ENCODE peak calls at places on chromosomes 7 and 10, in six cellular contexts. A is endothelial cell of umbilical vein, V is HCT116, L is neural progenitor cell, N is osteoblast, P is astrocyte. K is an unnamed sample. For H3K4me1 and H3K79me2, the result is how much of the 10 kb centered on the place peaks cover.

GRCh38 chr10:129958686-129959543 is 5.2 kb downstream of the EBF3 start:
- DNase-seq in A (no peak), V (no peak), L (peak), N (peak), P (no peak), K (no peak)

GRCh38 chr7:125256446-125256845 is 326.8 kb upstream of the POT1 start:
- DNase-seq in A (no peak), V (no peak), L (no peak), N (no peak), P (no peak), K (peak)

GRCh38 chr7:54811016-54811924 is 52.3 kb upstream of the SEC61G start:
- DNase-seq in A (peak), V (no peak), L (no peak), N (peak), P (peak), K (peak)

GRCh38 chr10:36017141-36017540 is 375.0 kb upstream of the FZD8 start:
- DNase-seq in A (no peak), V (no peak), L (no peak), N (no peak), P (no peak), K (peak)

GRCh38 chr7:80047856-80048459 is 86.7 kb upstream of the GNAI1 start:
- DNase-seq in A (no peak), V (no peak), L (no peak), N (no peak), P (no peak), K (no peak)

GRCh38 chr10:128087146-128087883 is 38.9 kb downstream of the MKI67 start:
- DNase-seq in A (peak), V (no peak), L (no peak), N (no peak), P (no peak), K (no peak)

GRCh38 chr10:34612446-34612845 is 202.7 kb downstream of the PARD3 start:
- DNase-seq in A (peak), V (no peak), L (no peak), N (no peak), P (peak), K (peak)

GRCh38 chr10:71285180-71285545 is 33.9 kb upstream of the SLC29A3 start:
- DNase-seq in A (peak), V (no peak), L (peak), N (peak), P (no peak), K (peak)

GRCh38 chr10:100370976-100371706 is 24.1 kb downstream of the SCD start:
- DNase-seq in A (peak), V (peak), L (peak), N (peak), P (peak), K (peak)

GRCh38 chr10:32070645-32071044 is 14.4 kb upstream of the KIF5B start:
- DNase-seq in A (no peak), V (no peak), L (no peak), N (no peak), P (no peak), K (peak)

GRCh38 chr7:114922151-114922651 is 307 bp downstream of the MDFIC start:
- DNase-seq in A (peak), V (no peak), L (peak), N (peak), P (no peak), K (peak)

GRCh38 chr7:101659706-101660105 is 30.6 kb upstream of the MYL10 start:
- DNase-seq in A (no peak), V (no peak), L (no peak), N (no peak), P (peak), K (peak)

GRCh38 chr7:158001621-158002320 is 585.9 kb downstream of the PTPRN2 start:
- DNase-seq in A (no peak), V (no peak), L (no peak), N (no peak), P (no peak), K (no peak)

GRCh38 chr7:97847791-97848190 is 24.4 kb downstream of the ASNS start:
- DNase-seq in A (no peak), V (no peak), L (no peak), N (no peak), P (no peak), K (no peak)

GRCh38 chr10:15068802-15069201 is 19.8 kb downstream of the ACBD7 start:
- DNase-seq in A (no peak), V (no peak), L (no peak), N (peak), P (peak), K (peak)

GRCh38 chr10:17503795-17504194 is 49.4 kb upstream of the ST8SIA6 start:
- DNase-seq in A (no peak), V (no peak), L (no peak), N (no peak), P (no peak), K (no peak)

GRCh38 chr10:17504547-17505245 is 50.3 kb upstream of the ST8SIA6 start:
- DNase-seq in A (no peak), V (no peak), L (no peak), N (peak), P (peak), K (no peak)

GRCh38 chr10:17507538-17507937 is 53.1 kb upstream of the ST8SIA6 start:
- DNase-seq in A (no peak), V (no peak), L (no peak), N (no peak), P (no peak), K (no peak)

GRCh38 chr10:17506390-17506789 is 52.0 kb upstream of the ST8SIA6 start:
- DNase-seq in A (no peak), V (no peak), L (no peak), N (no peak), P (no peak), K (no peak)

GRCh38 chr10:17506859-17507471 is 52.6 kb upstream of the ST8SIA6 start:
- DNase-seq in A (no peak), V (no peak), L (no peak), N (no peak), P (no peak), K (no peak)
- H3K4me1 ChIP-seq in A (under half), V (under half), L (under half), N (under half), P (under half), K (under half)

GRCh38 chr7:77698042-77698625 is 1.9 kb downstream of the RSBN1L start:
- DNase-seq in A (peak), V (no peak), L (no peak), N (no peak), P (no peak), K (no peak)
- H3K79me2 ChIP-seq in A (half or more), V (half or more), L (half or more), N (half or more), P (half or more), K (half or more)

DNA sequence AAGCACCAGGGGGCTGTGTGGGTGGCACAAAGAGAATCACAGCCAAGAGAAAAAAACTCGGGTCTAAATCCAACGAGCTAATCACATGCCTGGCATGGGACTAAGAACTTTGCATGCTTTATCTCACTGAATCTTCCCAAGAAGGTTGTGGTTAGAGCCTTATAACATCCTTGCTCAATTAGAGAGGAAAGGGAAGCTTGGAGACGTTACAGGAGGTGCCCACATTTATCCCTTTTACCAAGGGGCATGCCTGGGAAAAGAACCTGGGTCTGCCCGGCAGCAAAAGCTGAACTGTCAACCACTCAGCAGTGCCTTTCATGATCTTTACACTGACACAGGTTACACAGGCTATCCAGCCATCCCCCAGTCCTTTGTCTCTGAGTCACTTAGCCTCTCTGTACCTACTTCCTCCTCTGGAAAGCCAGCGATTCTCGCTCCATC is 190.1 kb downstream of the PRPF18 start:
- DNase-seq in A (no peak), V (no peak), L (no peak), N (no peak), P (peak), K (peak)
- H3K4me1 ChIP-seq in A (under half), V (under half), L (under half), N (under half), P (under half), K (under half)

GRCh38 chr7:123745437-123745836 is 3.4 kb downstream of the WASL start:
- DNase-seq in A (no peak), V (no peak), L (no peak), N (no peak), P (no peak), K (no peak)
- H3K79me2 ChIP-seq in A (half or more), V (half or more), L (half or more), N (half or more), P (half or more), K (half or more)

DNA sequence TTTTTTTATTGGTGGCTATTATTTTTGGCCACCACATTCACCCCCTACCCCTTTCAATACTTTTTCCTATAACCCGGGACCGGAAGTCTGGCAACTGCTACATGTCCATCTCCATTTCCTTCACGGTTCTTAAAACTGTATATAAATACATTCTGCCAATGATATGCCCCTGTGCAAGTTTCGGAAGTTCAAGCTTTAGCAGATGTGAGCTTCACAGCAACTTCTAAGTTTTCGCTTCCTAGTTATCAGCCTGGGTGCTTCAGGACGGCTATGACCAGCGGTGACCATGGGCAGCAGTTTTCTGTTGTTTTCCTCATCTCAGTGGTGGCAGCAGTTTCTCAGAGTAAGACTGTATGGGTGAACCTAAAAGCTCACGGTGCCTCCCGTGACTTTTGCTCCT is 153.5 kb upstream of the NFE2L3 start:
- DNase-seq in A (no peak), V (no peak), L (no peak), N (no peak), P (no peak), K (no peak)
- H3K4me1 ChIP-seq in A (under half), V (under half), L (under half), N (under half), P (under half), K (under half)

K was measured in mammary epithelial cell.